ENCODE peak calls at places on chromosomes 16 and 17, in four cellular contexts. U is glutamatergic neuron, T is EH, H is endothelial cell. F is an unnamed sample.

GRCh38 chr16:28093383-28093725 is 29.8 kb upstream of the GSG1L start:
- DNase-seq in U (no peak), T (no peak), H (no peak), F (no peak)

GRCh38 chr17:43068570-43069367 is 43.7 kb downstream of the RND2 start:
- DNase-seq in U (no peak), T (no peak), H (no peak), F (no peak)

GRCh38 chr16:61900482-61900881 is 135.8 kb downstream of the CDH8 start:
- DNase-seq in U (no peak), T (peak), H (no peak), F (peak)

GRCh38 chr17:73297934-73298861 is 13.6 kb downstream of the CDC42EP4 start:
- DNase-seq in U (no peak), T (peak), H (no peak), F (no peak)

GRCh38 chr17:6639014-6639650 is 1.4 kb downstream of the KIAA0753 start:
- DNase-seq in U (no peak), T (no peak), H (no peak), F (no peak)

GRCh38 chr16:22901563-22901962 is 87.6 kb downstream of the HS3ST2 start:
- DNase-seq in U (no peak), T (no peak), H (no peak), F (no peak)

GRCh38 chr16:29024280-29024679 is 39.4 kb downstream of the LAT start:
- DNase-seq in U (no peak), T (no peak), H (no peak), F (no peak)

GRCh38 chr17:80270836-80271235 is 10.2 kb downstream of the RNF213 start:
- DNase-seq in U (no peak), T (peak), H (peak), F (no peak)

GRCh38 chr17:66633322-66633965 is 201.5 kb upstream of the CACNG5 start:
- DNase-seq in U (no peak), T (peak), H (no peak), F (peak)

GRCh38 chr16:61150351-61150750 is 885.9 kb downstream of the CDH8 start:
- DNase-seq in U (no peak), T (no peak), H (no peak), F (no peak)

GRCh38 chr16:28304214-28304613 is 11.9 kb downstream of the SBK1 start:
- DNase-seq in U (no peak), T (peak), H (peak), F (no peak)

GRCh38 chr17:73293480-73293911 is 18.3 kb downstream of the CDC42EP4 start:
- DNase-seq in U (no peak), T (peak), H (no peak), F (no peak)

GRCh38 chr16:6193718-6194117 is 1096.1 kb upstream of the EEF2KMT start:
- DNase-seq in U (no peak), T (no peak), H (peak), F (no peak)

GRCh38 chr16:71201054-71201453 is 29.5 kb downstream of the HYDIN start:
- DNase-seq in U (no peak), T (no peak), H (no peak), F (no peak)

GRCh38 chr16:49484936-49485335 is 111.3 kb downstream of the C16orf78 start:
- DNase-seq in U (no peak), T (no peak), H (no peak), F (no peak)

GRCh38 chr16:65710107-65710506 is 588.2 kb upstream of the CDH11 start:
- DNase-seq in U (no peak), T (no peak), H (no peak), F (no peak)

GRCh38 chr17:71905632-71906031 is 215.2 kb upstream of the SOX9 start:
- DNase-seq in U (no peak), T (no peak), H (no peak), F (no peak)

GRCh38 chr16:8656376-8656775 is 18.0 kb upstream of the ABAT start:
- DNase-seq in U (no peak), T (no peak), H (no peak), F (no peak)

GRCh38 chr16:87637357-87637756 is 35.0 kb downstream of the JPH3 start:
- DNase-seq in U (no peak), T (no peak), H (no peak), F (no peak)

GRCh38 chr16:8885674-8886592 is 3.8 kb downstream of the LITAFD start:
- DNase-seq in U (peak), T (peak), H (no peak), F (no peak)

GRCh38 chr16:727291-727977 is 528 bp downstream of the HAGHL start:
- DNase-seq in U (no peak), T (no peak), H (no peak), F (no peak)

GRCh38 chr17:6476061-6476833 is 32.0 kb downstream of the PIMREG start:
- DNase-seq in U (no peak), T (no peak), H (no peak), F (no peak)

F was measured in AG09309.